ENCODE peak calls at places on chromosomes 7 and 10, in six cellular contexts. H, C, I, O, J and D are unnamed samples.

GRCh38 chr7:13068032-13068431 is 380.6 kb downstream of the ARL4A start:
- DNase-seq in H (no peak), C (no peak), I (no peak), O (no peak), J (no peak), D (no peak)

GRCh38 chr7:27143022-27143949 is at the start of gene HOXA5:
- DNase-seq in H (peak), C (peak), I (peak), O (peak), J (peak), D (peak)

GRCh38 chr10:130994191-130994590 is 317.3 kb downstream of the TCERG1L start:
- DNase-seq in H (no peak), C (no peak), I (no peak), O (no peak), J (no peak), D (no peak)

GRCh38 chr10:34333513-34333912 is 481.6 kb downstream of the PARD3 start:
- DNase-seq in H (no peak), C (peak), I (no peak), O (no peak), J (no peak), D (no peak)

GRCh38 chr7:79984210-79984609 is 150.4 kb upstream of the GNAI1 start:
- DNase-seq in H (no peak), C (peak), I (no peak), O (no peak), J (no peak), D (no peak)

GRCh38 chr7:131105294-131105802 is 222.3 kb upstream of the MKLN1 start:
- DNase-seq in H (no peak), C (peak), I (peak), O (peak), J (peak), D (no peak)

GRCh38 chr10:844552-844951 is 87.0 kb downstream of the LARP4B start:
- DNase-seq in H (no peak), C (peak), I (peak), O (no peak), J (no peak), D (no peak)

GRCh38 chr7:140417456-140418155 is 13.7 kb downstream of the RAB19 start:
- DNase-seq in H (no peak), C (no peak), I (no peak), O (no peak), J (no peak), D (no peak)

GRCh38 chr10:97025613-97026242 is 160.0 kb downstream of the SLIT1 start:
- DNase-seq in H (peak), C (peak), I (peak), O (peak), J (peak), D (peak)

GRCh38 chr10:113225903-113226302 is 275.9 kb downstream of the TCF7L2 start:
- DNase-seq in H (no peak), C (no peak), I (no peak), O (no peak), J (no peak), D (no peak)

GRCh38 chr10:68989317-68989990 is 851 bp downstream of the KIFBP start:
- DNase-seq in H (no peak), C (peak), I (peak), O (no peak), J (no peak), D (no peak)

GRCh38 chr10:31602541-31603244 is 283.7 kb downstream of the ZEB1 start:
- DNase-seq in H (peak), C (peak), I (peak), O (peak), J (peak), D (peak)

GRCh38 chr10:86945361-86946214 is 11.8 kb downstream of the MMRN2 start:
- DNase-seq in H (peak), C (no peak), I (no peak), O (no peak), J (peak), D (peak)

GRCh38 chr7:99037327-99037940 is 106.5 kb downstream of the SMURF1 start:
- DNase-seq in H (no peak), C (no peak), I (no peak), O (no peak), J (no peak), D (no peak)

GRCh38 chr7:33043875-33044718 is 18.5 kb downstream of the NT5C3A start:
- DNase-seq in H (no peak), C (no peak), I (no peak), O (no peak), J (no peak), D (no peak)

GRCh38 chr10:44781131-44781530 is 130.0 kb upstream of the TMEM72 start:
- DNase-seq in H (no peak), C (no peak), I (no peak), O (no peak), J (no peak), D (no peak)

GRCh38 chr10:119466655-119467054 is 75.9 kb downstream of the RGS10 start:
- DNase-seq in H (no peak), C (no peak), I (peak), O (no peak), J (no peak), D (no peak)

GRCh38 chr10:48649349-48649944 is 35.2 kb upstream of the WDFY4 start:
- DNase-seq in H (no peak), C (no peak), I (no peak), O (no peak), J (no peak), D (no peak)

GRCh38 chr10:103800789-103801540 is 54.4 kb downstream of the SH3PXD2A start:
- DNase-seq in H (no peak), C (peak), I (peak), O (no peak), J (peak), D (no peak)

GRCh38 chr10:70296406-70296899 is 12.6 kb upstream of the NPFFR1 start:
- DNase-seq in H (peak), C (peak), I (peak), O (no peak), J (peak), D (no peak)

GRCh38 chr10:130141878-130142277 is 5.7 kb downstream of the GLRX3 start:
- DNase-seq in H (no peak), C (no peak), I (no peak), O (no peak), J (peak), D (no peak)

GRCh38 chr10:121291828-121292227 is 306.4 kb downstream of the FGFR2 start:
- DNase-seq in H (no peak), C (no peak), I (no peak), O (no peak), J (no peak), D (no peak)

GRCh38 chr7:84058311-84059076 is 136.1 kb downstream of the SEMA3A start:
- DNase-seq in H (no peak), C (peak), I (peak), O (no peak), J (no peak), D (no peak)

GRCh38 chr10:91137011-91137643 is 83.3 kb upstream of the PCGF5 start:
- DNase-seq in H (no peak), C (no peak), I (no peak), O (no peak), J (no peak), D (no peak)

GRCh38 chr7:87628780-87629569 is 777 bp downstream of the RUNDC3B start:
- DNase-seq in H (peak), C (no peak), I (peak), O (no peak), J (peak), D (no peak)

GRCh38 chr10:84232376-84232775 is 7.0 kb upstream of the LRIT2 start:
- DNase-seq in H (no peak), C (no peak), I (no peak), O (no peak), J (no peak), D (no peak)

GRCh38 chr10:58665361-58665760 is 152.7 kb downstream of the BICC1 start:
- DNase-seq in H (no peak), C (no peak), I (no peak), O (no peak), J (no peak), D (no peak)

GRCh38 chr10:118800920-118801319 is 46.1 kb upstream of the CACUL1 start:
- DNase-seq in H (no peak), C (no peak), I (no peak), O (no peak), J (no peak), D (no peak)

GRCh38 chr7:149855368-149856305 is 17.5 kb downstream of the ZNF862 start:
- DNase-seq in H (peak), C (peak), I (peak), O (no peak), J (peak), D (no peak)

GRCh38 chr7:27168265-27168947 is 3.1 kb upstream of the HOXA9 start:
- DNase-seq in H (no peak), C (no peak), I (peak), O (no peak), J (peak), D (no peak)

GRCh38 chr10:78700413-78700812 is 368.4 kb upstream of the ZMIZ1 start:
- DNase-seq in H (no peak), C (peak), I (no peak), O (no peak), J (no peak), D (no peak)

GRCh38 chr7:114648680-114649079 is 234.1 kb downstream of the FOXP2 start:
- DNase-seq in H (no peak), C (no peak), I (no peak), O (no peak), J (no peak), D (no peak)

GRCh38 chr7:4840097-4840501 is 21.7 kb downstream of the PAPOLB start:
- DNase-seq in H (no peak), C (no peak), I (no peak), O (no peak), J (no peak), D (no peak)

GRCh38 chr7:25907214-25907613 is 244.8 kb upstream of the NFE2L3 start:
- DNase-seq in H (peak), C (no peak), I (no peak), O (no peak), J (peak), D (peak)
- H3K23ac ChIP-seq in H (no peak), C (no peak), I (no peak), O (no peak), J (no peak), D (no peak)

GRCh38 chr10:23275355-23275754 is 69.2 kb downstream of the C10orf67 start:
- DNase-seq in H (no peak), C (no peak), I (no peak), O (no peak), J (no peak), D (no peak)
- H3K23ac ChIP-seq in H (no peak), C (no peak), I (no peak), O (no peak), J (no peak), D (no peak)

GRCh38 chr7:106542550-106543220 is 118.3 kb downstream of the CCDC71L start:
- DNase-seq in H (peak), C (peak), I (peak), O (peak), J (peak), D (peak)
- H3K23ac ChIP-seq in H (no peak), C (peak), I (no peak), O (no peak), J (no peak), D (no peak)

GRCh38 chr7:136495081-136495480 is 373.4 kb upstream of the CHRM2 start:
- DNase-seq in H (no peak), C (no peak), I (no peak), O (no peak), J (no peak), D (no peak)
- H3K23ac ChIP-seq in H (no peak), C (no peak), I (no peak), O (no peak), J (no peak), D (no peak)

GRCh38 chr7:2202901-2203550 is 29.7 kb downstream of the MAD1L1 start:
- DNase-seq in H (no peak), C (no peak), I (no peak), O (no peak), J (no peak), D (no peak)

GRCh38 chr7:2203551-2204300 is 29.0 kb downstream of the MAD1L1 start:
- DNase-seq in H (no peak), C (peak), I (peak), O (no peak), J (no peak), D (no peak)

GRCh38 chr7:2202361-2202761 is 30.4 kb downstream of the MAD1L1 start:
- DNase-seq in H (no peak), C (no peak), I (no peak), O (no peak), J (no peak), D (no peak)

GRCh38 chr7:2204446-2204845 is 28.3 kb downstream of the MAD1L1 start:
- DNase-seq in H (no peak), C (no peak), I (no peak), O (no peak), J (no peak), D (no peak)

DNA sequence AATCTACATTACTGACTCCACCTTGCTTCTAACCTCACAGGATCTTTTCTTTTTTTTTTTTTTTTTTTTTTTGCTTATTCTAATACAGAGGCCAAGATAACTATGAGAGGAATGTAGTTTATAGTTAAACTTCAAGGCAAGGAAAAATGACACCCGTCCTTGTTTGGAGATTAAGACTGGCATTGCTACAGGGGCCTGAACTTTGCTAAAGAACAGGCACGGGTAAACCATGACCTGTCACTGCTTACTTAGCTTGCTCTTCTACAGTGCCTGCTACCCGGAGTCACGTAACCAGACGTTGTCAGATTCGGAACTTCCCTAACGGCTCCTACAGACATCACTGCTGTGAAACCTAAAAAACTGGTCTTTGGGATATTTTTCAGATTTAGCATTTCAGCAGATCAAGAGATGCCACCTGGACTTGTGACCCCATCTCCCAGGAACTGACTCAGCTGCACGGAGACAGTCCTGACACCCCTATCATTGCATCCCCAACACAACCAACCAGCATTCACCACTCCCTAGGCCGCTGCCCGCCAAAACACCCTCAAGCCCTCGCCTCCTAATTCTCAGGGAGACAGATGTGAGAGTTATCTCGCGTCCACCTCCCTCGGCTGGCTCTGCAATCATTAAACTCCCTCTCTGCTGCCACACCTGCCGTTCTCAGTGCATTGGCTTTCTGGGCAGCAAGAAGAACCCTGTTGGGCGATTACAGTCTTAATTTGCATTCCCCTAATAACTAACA is 27.5 kb downstream of the MAD1L1 start:
- DNase-seq in H (no peak), C (peak), I (no peak), O (no peak), J (no peak), D (no peak)
- H3K23ac ChIP-seq in H (no peak), C (no peak), I (no peak), O (no peak), J (no peak), D (no peak)

DNA sequence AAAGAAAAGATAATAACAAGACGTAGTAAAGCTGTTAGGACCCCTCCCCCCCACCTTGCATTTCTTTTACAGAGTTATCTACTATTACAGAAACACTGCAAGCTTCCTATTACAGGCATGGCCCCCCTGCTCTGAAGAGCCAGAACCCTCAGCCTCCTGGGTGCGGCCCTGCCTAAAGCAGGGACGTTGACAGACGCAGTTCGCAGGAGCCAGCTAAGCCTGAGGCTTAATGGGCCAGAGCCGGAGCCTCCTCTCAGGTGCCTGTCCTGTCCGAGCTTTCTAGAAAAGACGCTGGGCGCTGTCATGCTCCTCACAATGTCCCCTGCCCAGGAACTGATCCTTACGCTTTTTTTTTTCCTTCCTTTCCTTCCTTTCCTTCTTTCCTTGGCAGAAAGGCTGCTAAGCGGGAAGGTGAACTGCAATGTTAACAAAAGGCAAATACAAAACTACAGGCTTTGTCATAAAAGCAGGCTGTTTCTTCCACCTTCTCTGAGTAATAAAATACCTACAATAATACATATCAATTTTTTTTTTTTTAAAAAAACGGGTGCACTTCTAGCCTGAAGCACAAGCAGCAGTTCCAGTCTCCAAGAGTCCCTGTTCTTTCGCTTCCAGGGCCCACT is 11.4 kb downstream of the MNX1 start:
- DNase-seq in H (no peak), C (no peak), I (no peak), O (no peak), J (peak), D (peak)
- H3K23ac ChIP-seq in H (no peak), C (no peak), I (no peak), O (no peak), J (no peak), D (no peak)

DNA sequence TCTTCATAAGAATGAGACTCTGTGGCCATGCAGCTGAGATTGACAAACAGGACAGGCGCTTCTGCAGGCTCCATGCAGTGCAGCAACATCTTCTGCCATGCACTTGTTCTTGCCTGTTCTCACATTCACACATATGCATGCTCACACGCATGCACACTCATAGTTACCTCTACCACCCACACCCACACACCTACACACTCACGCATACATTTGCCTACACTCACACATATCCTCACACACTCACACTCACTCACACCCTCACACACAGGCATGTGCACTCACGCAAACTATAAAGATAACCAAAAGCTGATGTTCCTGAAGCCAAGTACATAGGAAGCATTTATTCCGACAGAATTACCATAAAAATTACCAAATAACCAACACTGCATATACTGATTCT is 15.7 kb downstream of the GLI3 start:
- DNase-seq in H (no peak), C (no peak), I (no peak), O (no peak), J (no peak), D (no peak)
- H3K23ac ChIP-seq in H (no peak), C (no peak), I (no peak), O (no peak), J (no peak), D (no peak)

GRCh38 chr7:2774280-2774679 is 69.8 kb downstream of the GNA12 start:
- DNase-seq in H (no peak), C (no peak), I (no peak), O (no peak), J (no peak), D (no peak)

GRCh38 chr7:2775785-2776184 is 68.3 kb downstream of the GNA12 start:
- DNase-seq in H (no peak), C (no peak), I (no peak), O (no peak), J (no peak), D (no peak)

GRCh38 chr7:2775376-2775775 is 68.7 kb downstream of the GNA12 start:
- DNase-seq in H (no peak), C (no peak), I (no peak), O (no peak), J (no peak), D (no peak)

GRCh38 chr7:2774935-2775334 is 69.2 kb downstream of the GNA12 start:
- DNase-seq in H (no peak), C (no peak), I (no peak), O (no peak), J (no peak), D (no peak)

DNA sequence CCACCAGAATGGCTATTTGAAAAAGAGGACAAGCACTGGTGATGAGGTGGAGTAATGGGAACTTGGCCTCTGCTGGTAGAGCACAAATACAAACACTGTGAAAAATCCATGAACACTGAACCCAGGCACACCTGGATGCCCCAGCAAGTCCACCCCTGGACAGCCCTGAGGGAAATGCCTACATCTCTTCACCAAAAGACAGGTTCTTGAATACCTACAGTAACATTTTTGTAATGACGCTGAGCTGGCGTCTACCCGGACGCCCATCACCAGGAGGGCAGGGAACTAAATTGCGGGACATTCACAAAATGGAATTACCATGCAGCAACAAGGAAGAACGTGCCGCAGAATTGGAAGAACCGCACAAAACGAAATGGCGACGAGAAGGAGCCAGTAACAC is 70.5 kb downstream of the GNA12 start:
- DNase-seq in H (no peak), C (no peak), I (no peak), O (no peak), J (no peak), D (no peak)
- H3K23ac ChIP-seq in H (no peak), C (no peak), I (no peak), O (no peak), J (no peak), D (no peak)